ENCODE peak calls at places on chromosomes 4 and X, in eight cellular contexts. A, B, I, N, R, C, M and K are unnamed samples.

GRCh38 chr4:139655116-139655515 is 10.5 kb upstream of the MGST2 start:
- DNase-seq in C (no peak), M (no peak), I (no peak), R (no peak), B (peak), N (no peak), A (peak), K (no peak)

GRCh38 chr4:41537267-41537890 is 578 bp upstream of the LIMCH1 start:
- DNase-seq in A (no peak), B (no peak), M (no peak), C (no peak), R (no peak), N (no peak), I (no peak), K (no peak)

GRCh38 chrX:50375481-50376267 is 95.0 kb downstream of the DGKK start:
- DNase-seq in B (no peak), I (no peak), M (peak), N (no peak), A (no peak), C (no peak), R (no peak), K (no peak)

GRCh38 chr4:112519689-112520597 is 4.0 kb upstream of the NEUROG2 start:
- DNase-seq in I (no peak), C (peak), M (no peak), R (no peak), B (no peak), A (peak), N (no peak), K (no peak)

GRCh38 chrX:53563324-53563723 is 123.2 kb downstream of the HUWE1 start:
- DNase-seq in R (no peak), N (no peak), A (no peak), C (no peak), M (no peak), B (no peak), I (no peak), K (no peak)

GRCh38 chr4:132827522-132827921 is 321.6 kb upstream of the PCDH10 start:
- DNase-seq in I (no peak), C (no peak), B (no peak), A (no peak), N (no peak), M (no peak), R (no peak), K (peak)

GRCh38 chrX:38326086-38326485 is 1.2 kb downstream of the RPGR start:
- DNase-seq in M (no peak), A (no peak), I (no peak), C (no peak), B (peak), N (no peak), R (no peak), K (no peak)

GRCh38 chr4:144171697-144172096 is 31.2 kb upstream of the GYPA start:
- DNase-seq in B (no peak), A (no peak), I (no peak), R (no peak), N (no peak), M (no peak), C (no peak), K (no peak)

GRCh38 chr4:9963328-9963727 is 58.0 kb downstream of the SLC2A9 start:
- DNase-seq in B (no peak), M (peak), N (no peak), I (no peak), A (no peak), R (no peak), C (no peak), K (no peak)

GRCh38 chr4:106450249-106450648 is 81.7 kb upstream of the GIMD1 start:
- DNase-seq in N (no peak), B (no peak), I (no peak), A (no peak), C (no peak), M (no peak), R (no peak), K (no peak)

GRCh38 chrX:7147978-7148824 is at the start of gene PUDP:
- DNase-seq in B (peak), M (no peak), C (peak), A (peak), R (peak), N (peak), I (peak), K (no peak)
- TF ChIP-seq POLR2AphosphoS5 in B (peak), M (peak), C (peak), A (peak), R (peak), N (peak), I (peak), K (peak)

GRCh38 chrX:106917830-106918500 is 2.2 kb upstream of the CLDN2 start:
- DNase-seq in B (peak), C (no peak), M (no peak), R (peak), I (no peak), N (no peak), A (no peak), K (no peak)

DNA sequence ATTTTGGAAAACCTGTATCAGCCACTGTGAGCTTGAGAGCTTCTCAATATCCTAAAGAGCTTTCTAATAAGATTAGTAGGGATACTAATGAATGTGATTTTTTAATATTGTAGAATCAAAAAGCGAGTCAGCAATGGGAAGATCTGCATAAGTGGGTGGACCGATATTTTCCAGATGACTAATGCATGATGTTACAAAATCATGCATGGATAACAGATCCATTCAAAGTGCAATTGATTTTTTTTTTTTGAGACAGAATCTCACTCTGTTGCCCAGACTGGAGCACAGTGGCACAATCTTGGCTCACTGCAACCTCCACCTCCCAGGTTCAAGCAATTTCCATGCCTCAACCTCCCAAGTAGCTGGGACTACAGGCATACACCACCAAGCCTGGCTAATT is 7.3 kb upstream of the CLDN2 start:
- DNase-seq in I (no peak), C (no peak), B (no peak), A (no peak), R (no peak), N (no peak), M (no peak), K (no peak)
- TF ChIP-seq POLR2AphosphoS5 in I (no peak), C (no peak), B (no peak), A (no peak), R (no peak), N (no peak), M (no peak), K (no peak)

GRCh38 chr4:153204247-153205027 is at the start of gene TRIM2:
- DNase-seq in R (peak), A (no peak), M (no peak), C (peak), N (peak), B (peak), I (peak), K (no peak)
- TF ChIP-seq POLR2AphosphoS5 in R (peak), A (no peak), M (no peak), C (peak), N (no peak), B (no peak), I (no peak), K (no peak)

GRCh38 chr4:76585897-76586360 is 150.9 kb downstream of the SHROOM3 start:
- DNase-seq in M (no peak), I (no peak), A (no peak), N (peak), R (peak), B (peak), C (peak), K (no peak)
- TF ChIP-seq POLR2AphosphoS5 in M (peak), I (no peak), A (no peak), N (no peak), R (peak), B (no peak), C (peak), K (no peak)